ENCODE peak calls at places on chromosomes 5 and 9, in nine cellular contexts. I is iPS-NIHi11; R is OCI-LY7; M is NCI-H1105; F is fibroblast of lung; Q is activated T-helper 9 cell treated with anti-CD3 and anti-CD28 coated beads, Interleukin-2, amount 50 U/mL, for 16 hours; Y is epithelial cell of prostate; G is ACHN; S is HEK293T. H is an unnamed sample.

GRCh38 chr5:149162401-149163084 is 21.2 kb downstream of the ABLIM3 start:
- DNase-seq in I (no peak), R (no peak), M (no peak), F (peak), Q (no peak), Y (peak), G (no peak), S (no peak), H (no peak)

GRCh38 chr5:35095366-35095765 is 47.6 kb upstream of the AGXT2 start:
- DNase-seq in I (no peak), R (no peak), M (no peak), F (no peak), Q (no peak), Y (no peak), G (no peak), S (no peak), H (no peak)

GRCh38 chr9:77926314-77926959 is 105.2 kb downstream of the GNAQ start:
- DNase-seq in I (no peak), R (no peak), M (no peak), F (peak), Q (no peak), Y (no peak), G (peak), S (no peak), H (no peak)

GRCh38 chr9:123339666-123340414 is 16.2 kb upstream of the CRB2 start:
- DNase-seq in I (no peak), R (peak), M (no peak), F (no peak), Q (no peak), Y (no peak), G (no peak), S (no peak), H (peak)

GRCh38 chr9:304519-305185 is 90.0 kb downstream of the DOCK8 start:
- DNase-seq in I (no peak), R (no peak), M (no peak), F (no peak), Q (no peak), Y (peak), G (no peak), S (no peak), H (no peak)

GRCh38 chr9:129511320-129511900 is 109.5 kb downstream of the C9orf50 start:
- DNase-seq in I (no peak), R (no peak), M (no peak), F (no peak), Q (no peak), Y (no peak), G (no peak), S (no peak), H (no peak)

GRCh38 chr9:130786526-130786925 is 48.5 kb upstream of the ABL1 start:
- DNase-seq in I (no peak), R (no peak), M (no peak), F (no peak), Q (no peak), Y (no peak), G (no peak), S (no peak), H (no peak)

GRCh38 chr5:35313296-35313695 is 83.0 kb upstream of the PRLR start:
- DNase-seq in I (no peak), R (no peak), M (no peak), F (peak), Q (no peak), Y (peak), G (no peak), S (no peak), H (no peak)

GRCh38 chr5:137580030-137580429 is 80.9 kb upstream of the SPOCK1 start:
- DNase-seq in I (peak), R (no peak), M (no peak), F (no peak), Q (no peak), Y (no peak), G (no peak), S (peak), H (no peak)

H was measured in MM.1S.